ENCODE peak calls at places on chromosomes 2 and 18, in seven cellular contexts. F is GM12878, E is HCT116, N is SK-N-SH, V is H1, W is HepG2, R is K562. Q is an unnamed sample.

GRCh38 chr2:94602466-94602865 is 268.8 kb upstream of the TEKT4 start:
- DNase-seq in E (no peak), N (no peak), R (no peak), F (no peak), W (no peak), V (no peak), Q (no peak)

GRCh38 chr2:97785818-97786217 is 72.4 kb downstream of the ZAP70 start:
- DNase-seq in W (no peak), F (no peak), E (no peak), R (no peak), N (no peak), V (no peak), Q (no peak)

GRCh38 chr2:236089271-236090026 is 78.7 kb downstream of the GBX2 start:
- DNase-seq in W (no peak), F (no peak), V (no peak), R (no peak), N (no peak), E (no peak), Q (no peak)

GRCh38 chr2:9164112-9164608 is 42.5 kb upstream of the ASAP2 start:
- DNase-seq in F (no peak), N (no peak), E (no peak), V (no peak), W (no peak), R (no peak), Q (no peak)

GRCh38 chr2:111135910-111136297 is 15.2 kb downstream of the BCL2L11 start:
- DNase-seq in E (no peak), V (no peak), N (no peak), R (peak), F (no peak), W (peak), Q (no peak)

GRCh38 chr2:233461481-233461891 is 105.1 kb downstream of the USP40 start:
- DNase-seq in F (no peak), V (no peak), N (no peak), E (no peak), R (no peak), W (no peak), Q (no peak)

GRCh38 chr2:20450201-20451108 is 3.6 kb downstream of the RHOB start:
- DNase-seq in F (no peak), N (peak), E (no peak), V (peak), W (peak), R (no peak), Q (peak)

GRCh38 chr2:164032995-164033394 is 297.2 kb upstream of the FIGN start:
- DNase-seq in F (no peak), E (no peak), W (no peak), N (no peak), R (no peak), V (no peak), Q (no peak)

GRCh38 chr2:207155516-207155915 is 10.2 kb downstream of the KLF7 start:
- DNase-seq in W (no peak), E (no peak), F (no peak), R (no peak), N (no peak), V (no peak), Q (no peak)

GRCh38 chr2:31060397-31060796 is 77.8 kb downstream of the GALNT14 start:
- DNase-seq in N (no peak), W (no peak), F (no peak), R (no peak), V (no peak), E (no peak), Q (no peak)

GRCh38 chr2:37322368-37322767 is 2.3 kb downstream of the PRKD3 start:
- DNase-seq in R (peak), F (no peak), W (no peak), E (no peak), V (no peak), N (peak), Q (no peak)
- TF ChIP-seq JUND in R (no peak), F (no peak), W (no peak), E (no peak), V (no peak), N (no peak), Q (no peak)

DNA sequence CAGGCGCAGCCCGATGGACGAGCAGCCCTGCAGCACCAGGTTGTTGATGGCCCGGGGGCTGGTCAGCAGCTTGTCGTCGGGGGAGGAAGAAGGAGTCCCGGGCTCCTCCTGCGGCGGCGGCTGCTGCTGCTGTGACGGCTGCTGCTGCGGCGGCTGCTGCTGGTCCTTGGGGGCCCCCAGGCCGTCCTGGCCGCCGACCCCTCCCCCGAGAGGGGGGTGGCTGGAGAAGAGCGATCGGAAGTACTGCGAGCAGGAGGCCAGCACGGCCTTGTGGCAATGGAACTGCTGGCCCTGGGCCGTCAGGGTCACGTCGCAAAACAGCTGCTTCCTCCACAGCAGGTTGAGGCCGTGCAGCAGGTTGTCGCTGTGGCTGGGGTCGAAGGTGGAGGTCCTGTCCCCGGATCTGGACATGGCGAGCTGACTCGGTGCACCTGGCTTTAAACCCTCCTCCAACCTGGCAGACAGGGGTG is 2.6 kb downstream of the KLHL14 start:
- DNase-seq in R (no peak), F (no peak), N (peak), V (no peak), E (no peak), W (peak), Q (no peak)
- TF ChIP-seq JUND in R (no peak), F (no peak), N (no peak), V (no peak), E (no peak), W (peak), Q (no peak)

DNA sequence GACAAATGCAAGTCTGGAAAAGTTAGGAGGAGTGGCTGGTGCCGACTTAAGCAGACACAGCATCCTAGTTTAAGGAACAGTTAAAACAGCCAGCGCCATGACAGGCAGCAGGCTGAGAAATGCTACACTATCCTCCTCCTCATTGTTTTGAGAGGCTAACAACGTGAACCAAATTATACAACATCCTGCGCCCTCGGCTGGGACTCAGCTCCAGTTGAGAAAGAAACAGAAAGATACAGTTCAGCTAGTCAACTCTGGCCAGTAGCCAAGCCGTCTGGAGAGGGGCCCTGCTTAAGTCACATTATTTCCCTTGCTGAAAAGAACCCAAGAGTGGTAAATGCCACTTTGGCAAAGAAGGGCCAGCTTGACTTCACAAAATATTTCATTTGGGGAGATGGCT is 90.2 kb downstream of the BCL11A start:
- DNase-seq in E (no peak), V (no peak), F (no peak), N (no peak), W (no peak), R (no peak), Q (no peak)
- TF ChIP-seq JUND in E (no peak), V (no peak), F (no peak), N (no peak), W (no peak), R (no peak), Q (no peak)

DNA sequence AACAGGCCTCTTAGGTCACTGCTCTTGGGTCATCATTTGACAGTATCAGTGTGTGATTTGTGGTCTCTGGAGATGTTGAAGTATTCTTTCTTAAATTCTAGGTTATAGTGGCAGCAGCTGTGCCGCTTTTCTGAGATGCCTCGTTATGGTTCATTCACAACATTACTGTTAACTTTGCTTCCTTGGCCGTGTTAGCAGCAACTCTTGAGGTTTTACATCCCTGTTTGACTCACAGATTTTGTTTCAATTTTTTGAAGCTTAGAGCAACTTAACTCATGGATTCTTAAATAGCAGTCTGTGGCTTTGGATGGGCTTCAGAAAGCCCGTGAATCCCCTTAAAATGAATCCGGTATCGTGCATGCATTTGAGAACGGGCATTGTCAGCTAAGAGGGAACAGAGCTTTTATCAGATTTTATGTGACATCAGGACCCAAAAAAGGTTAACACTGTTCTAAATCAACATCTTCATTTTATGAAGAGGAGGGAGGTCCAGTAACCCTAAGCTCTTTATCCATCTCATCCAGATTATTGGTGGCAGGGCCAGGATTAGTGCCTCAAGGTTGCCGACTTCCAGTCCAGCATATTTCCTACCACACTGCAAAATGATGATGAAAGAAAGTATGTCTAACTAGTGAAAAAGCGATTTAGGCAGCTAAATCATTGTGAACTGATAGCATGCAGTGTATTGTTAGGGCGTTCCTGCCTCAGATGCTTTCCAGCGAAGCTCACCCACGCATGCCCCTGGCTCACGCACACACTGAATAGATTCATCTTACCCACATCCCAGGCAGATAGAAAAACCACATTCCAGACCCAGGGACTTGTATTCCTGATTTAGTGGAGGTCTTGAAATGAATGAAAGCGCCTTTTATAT is 5.1 kb downstream of the TRIB2 start:
- DNase-seq in E (no peak), F (no peak), R (no peak), W (no peak), V (no peak), N (no peak), Q (no peak)
- TF ChIP-seq JUND in E (no peak), F (no peak), R (no peak), W (no peak), V (no peak), N (no peak), Q (no peak)

GRCh38 chr18:79617521-79618500 is 61.8 kb upstream of the CTDP1 start:
- DNase-seq in E (no peak), V (no peak), W (no peak), N (no peak), F (no peak), R (no peak), Q (no peak)
- TF ChIP-seq JUND in E (no peak), V (no peak), W (no peak), N (no peak), F (no peak), R (no peak), Q (no peak)

DNA sequence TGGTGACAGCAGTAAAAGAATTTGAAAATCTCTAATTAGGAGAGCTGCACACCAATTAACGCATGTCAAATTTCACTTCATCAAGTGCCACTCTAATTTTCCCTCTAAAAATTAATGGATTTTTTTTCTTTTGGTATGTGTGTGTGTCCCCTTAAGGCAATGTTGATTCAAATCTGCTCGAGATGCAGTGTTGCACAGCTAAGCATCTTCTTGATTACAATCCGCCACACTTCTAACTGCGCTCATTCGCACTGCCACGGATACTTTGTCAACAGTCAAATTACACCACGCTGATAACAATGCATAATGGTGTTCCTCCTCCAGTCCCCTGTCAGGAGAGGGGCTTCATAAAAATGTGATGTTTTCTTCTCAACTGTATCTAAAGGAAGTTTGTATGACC is 261.4 kb downstream of the MEIS1 start:
- DNase-seq in V (no peak), R (no peak), N (no peak), F (no peak), E (no peak), W (no peak), Q (no peak)
- TF ChIP-seq JUND in V (no peak), R (no peak), N (no peak), F (no peak), E (no peak), W (no peak), Q (no peak)

GRCh38 chr2:172372436-172372835 is 55.0 kb upstream of the ITGA6 start:
- DNase-seq in R (no peak), V (no peak), W (no peak), N (peak), E (no peak), F (no peak), Q (no peak)
- TF ChIP-seq JUND in R (no peak), V (no peak), W (no peak), N (no peak), E (no peak), F (no peak), Q (no peak)